ENCODE peak calls at places on chromosomes 4 and X, in ten cellular contexts. F is left lung, U is HFFc6, H is cardiac muscle cell, G is heart left ventricle, B is IMR-90, E is transverse colon, C is AG10803, V is neural progenitor cell, X is BJ. M is an unnamed sample.

GRCh38 chrX:9865804-9866471 is 79.7 kb downstream of the SHROOM2 start:
- DNase-seq in F (no peak), U (no peak), H (no peak), G (no peak), B (peak), E (no peak), C (no peak), V (no peak), X (no peak), M (no peak)

GRCh38 chr4:139454111-139454600 is at the start of gene RAB33B:
- DNase-seq in F (no peak), U (no peak), H (peak), G (no peak), B (peak), E (no peak), C (peak), V (peak), X (no peak), M (no peak)

GRCh38 chrX:64894454-64895038 is 81.7 kb downstream of the ZC4H2 start:
- DNase-seq in F (no peak), U (no peak), H (no peak), G (peak), B (peak), E (peak), C (no peak), V (peak), X (no peak), M (peak)

GRCh38 chr4:138938371-138938699 is 77.2 kb upstream of the NOCT start:
- DNase-seq in F (no peak), U (peak), H (peak), G (no peak), B (peak), E (no peak), C (peak), V (peak), X (no peak), M (no peak)

GRCh38 chr4:16253127-16253960 is 27.1 kb upstream of the TAPT1 start:
- DNase-seq in F (no peak), U (peak), H (peak), G (no peak), B (peak), E (no peak), C (peak), V (no peak), X (peak), M (no peak)

GRCh38 chr4:22551550-22551949 is 35.7 kb upstream of the ADGRA3 start:
- DNase-seq in F (no peak), U (no peak), H (peak), G (no peak), B (no peak), E (no peak), C (no peak), V (no peak), X (no peak), M (no peak)

GRCh38 chrX:11770320-11770719 is 12.3 kb downstream of the MSL3 start:
- DNase-seq in F (peak), U (peak), H (peak), G (no peak), B (peak), E (peak), C (peak), V (peak), X (no peak), M (peak)

GRCh38 chrX:6761251-6761650 is 226.3 kb upstream of the VCX3A start:
- DNase-seq in F (no peak), U (no peak), H (no peak), G (no peak), B (no peak), E (no peak), C (no peak), V (no peak), X (no peak), M (no peak)

GRCh38 chrX:119502727-119503483 is 34.7 kb downstream of the SLC25A5 start:
- DNase-seq in F (peak), U (peak), H (peak), G (no peak), B (peak), E (peak), C (peak), V (no peak), X (no peak), M (no peak)

GRCh38 chr4:141971854-141972253 is 335.5 kb downstream of the IL15 start:
- DNase-seq in F (no peak), U (no peak), H (no peak), G (no peak), B (no peak), E (no peak), C (no peak), V (no peak), X (no peak), M (no peak)

GRCh38 chr4:6019316-6020263 is 1.4 kb upstream of the C4orf50 start:
- DNase-seq in F (no peak), U (peak), H (peak), G (no peak), B (peak), E (peak), C (peak), V (peak), X (no peak), M (peak)

GRCh38 chr4:124710911-124711310 is 1.6 kb downstream of the ANKRD50 start:
- DNase-seq in F (no peak), U (no peak), H (peak), G (peak), B (no peak), E (no peak), C (peak), V (no peak), X (no peak), M (peak)

GRCh38 chrX:113868169-113868568 is 715.7 kb upstream of the HTR2C start:
- DNase-seq in F (no peak), U (no peak), H (peak), G (no peak), B (no peak), E (no peak), C (no peak), V (no peak), X (no peak), M (no peak)

GRCh38 chr4:36712013-36712412 is 430.6 kb downstream of the DTHD1 start:
- DNase-seq in F (no peak), U (no peak), H (peak), G (no peak), B (no peak), E (no peak), C (no peak), V (no peak), X (no peak), M (no peak)

GRCh38 chr4:1521821-1522361 is 115.6 kb upstream of the NKX1-1 start:
- DNase-seq in F (no peak), U (no peak), H (no peak), G (no peak), B (no peak), E (no peak), C (no peak), V (no peak), X (no peak), M (no peak)

GRCh38 chr4:20431422-20432014 is 179.8 kb downstream of the SLIT2 start:
- DNase-seq in F (no peak), U (no peak), H (peak), G (no peak), B (no peak), E (no peak), C (no peak), V (peak), X (no peak), M (peak)

GRCh38 chrX:104420907-104421306 is 145.1 kb upstream of the IL1RAPL2 start:
- DNase-seq in F (no peak), U (no peak), H (no peak), G (no peak), B (no peak), E (peak), C (no peak), V (no peak), X (no peak), M (no peak)

GRCh38 chr4:159012381-159012780 is 90.5 kb upstream of the RAPGEF2 start:
- DNase-seq in F (no peak), U (peak), H (peak), G (no peak), B (peak), E (no peak), C (peak), V (no peak), X (peak), M (no peak)

GRCh38 chr4:151408630-151409469 is at the start of gene FHIP1A:
- DNase-seq in F (peak), U (peak), H (peak), G (peak), B (peak), E (peak), C (peak), V (peak), X (peak), M (peak)

GRCh38 chrX:103664363-103664762 is 22.1 kb downstream of the MORF4L2 start:
- DNase-seq in F (no peak), U (no peak), H (no peak), G (no peak), B (no peak), E (no peak), C (no peak), V (peak), X (no peak), M (no peak)

GRCh38 chrX:153564047-153564606 is 34.8 kb downstream of the CCNQ start:
- DNase-seq in F (no peak), U (no peak), H (peak), G (peak), B (no peak), E (no peak), C (no peak), V (no peak), X (no peak), M (no peak)

GRCh38 chr4:139330283-139330682 is 28.0 kb upstream of the NDUFC1 start:
- DNase-seq in F (no peak), U (no peak), H (no peak), G (no peak), B (no peak), E (no peak), C (no peak), V (no peak), X (no peak), M (no peak)

GRCh38 chr4:128517096-128517738 is 229.6 kb upstream of the PGRMC2 start:
- DNase-seq in F (no peak), U (peak), H (peak), G (no peak), B (peak), E (no peak), C (peak), V (no peak), X (no peak), M (no peak)

GRCh38 chrX:31212856-31213748 is 141.3 kb upstream of the FTHL17 start:
- DNase-seq in F (no peak), U (no peak), H (no peak), G (no peak), B (no peak), E (no peak), C (no peak), V (no peak), X (no peak), M (no peak)

DNA sequence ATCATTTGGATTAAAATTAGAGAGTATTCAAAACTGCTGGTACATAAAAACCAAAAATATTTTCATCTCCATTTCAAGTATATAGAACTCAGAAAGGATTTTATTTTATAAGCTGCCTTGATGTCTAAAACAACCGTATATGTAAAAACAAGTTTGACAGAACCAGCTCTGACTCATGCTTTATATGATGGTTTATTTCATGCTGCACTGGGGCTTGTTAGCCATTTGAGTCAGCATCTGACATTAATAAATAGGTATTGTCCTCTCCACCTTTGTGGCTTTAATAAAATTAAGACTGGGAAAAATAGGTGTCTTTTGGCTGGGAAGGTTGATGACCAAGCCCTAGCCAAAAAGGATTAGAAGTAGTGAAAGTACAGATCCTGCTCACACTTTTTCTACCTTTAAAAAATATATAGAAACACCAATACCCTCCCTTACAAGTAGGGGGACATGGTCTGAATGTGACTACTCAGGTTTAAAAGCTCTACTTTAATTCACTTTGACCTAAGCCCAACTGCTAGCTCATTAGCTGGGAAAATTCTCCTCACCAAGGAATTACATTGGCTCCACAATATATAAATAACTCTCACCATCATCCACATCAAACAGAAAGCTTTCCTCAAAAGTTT is 228.1 kb downstream of the ADAMTS3 start:
- DNase-seq in F (no peak), U (no peak), H (no peak), G (no peak), B (peak), E (no peak), C (no peak), V (no peak), X (no peak), M (no peak)
- TF ChIP-seq CTCF in F (no peak), U (peak), H (no peak), G (no peak), B (no peak), E (no peak), C (no peak), V (peak), X (no peak), M (no peak)

DNA sequence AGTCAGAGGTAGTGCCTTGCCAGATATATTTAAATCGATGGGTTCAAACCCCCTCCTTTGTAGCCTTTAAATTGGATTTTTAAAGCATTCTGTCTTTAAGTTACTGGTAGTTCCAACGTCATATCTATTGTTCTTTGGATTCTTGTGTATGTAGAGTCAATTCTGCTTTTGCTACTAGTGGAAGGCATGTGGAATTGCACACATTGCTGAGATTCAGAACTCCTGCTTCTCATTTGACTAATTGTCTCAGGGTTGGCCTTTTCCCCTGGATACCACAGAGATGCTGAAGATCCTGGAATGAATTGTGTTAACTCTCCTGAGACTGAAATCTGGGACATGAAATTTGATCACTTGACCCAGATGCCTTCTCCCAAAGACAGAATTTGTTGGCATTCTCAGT is 328.3 kb upstream of the RPS6KA3 start:
- DNase-seq in F (no peak), U (no peak), H (peak), G (no peak), B (no peak), E (no peak), C (peak), V (peak), X (no peak), M (no peak)
- TF ChIP-seq CTCF in F (no peak), U (peak), H (peak), G (no peak), B (peak), E (no peak), C (peak), V (peak), X (no peak), M (no peak)

GRCh38 chr4:135368826-135369225 is 1167.2 kb upstream of the PABPC4L start:
- DNase-seq in F (no peak), U (peak), H (no peak), G (no peak), B (peak), E (no peak), C (no peak), V (no peak), X (peak), M (no peak)

GRCh38 chr4:135372131-135372530 is 1170.5 kb upstream of the PABPC4L start:
- DNase-seq in F (no peak), U (no peak), H (no peak), G (no peak), B (no peak), E (no peak), C (no peak), V (no peak), X (no peak), M (no peak)

GRCh38 chr4:135371137-135371536 is 1169.5 kb upstream of the PABPC4L start:
- DNase-seq in F (no peak), U (no peak), H (no peak), G (no peak), B (no peak), E (no peak), C (no peak), V (no peak), X (no peak), M (peak)
- TF ChIP-seq CTCF in F (no peak), U (peak), H (no peak), G (no peak), B (no peak), E (no peak), C (no peak), V (peak), X (no peak), M (no peak)

GRCh38 chr4:100062921-100063320 is 112.8 kb upstream of the H2AZ1 start:
- DNase-seq in F (no peak), U (peak), H (no peak), G (no peak), B (peak), E (no peak), C (no peak), V (no peak), X (no peak), M (no peak)

GRCh38 chr4:100061835-100062234 is 111.8 kb upstream of the H2AZ1 start:
- DNase-seq in F (no peak), U (peak), H (peak), G (no peak), B (peak), E (no peak), C (no peak), V (no peak), X (no peak), M (no peak)

GRCh38 chr4:100060765-100061416 is 110.8 kb upstream of the H2AZ1 start:
- DNase-seq in F (no peak), U (no peak), H (no peak), G (no peak), B (no peak), E (no peak), C (no peak), V (no peak), X (no peak), M (no peak)

GRCh38 chr4:100059467-100059866 is 109.4 kb upstream of the H2AZ1 start:
- DNase-seq in F (no peak), U (no peak), H (no peak), G (no peak), B (no peak), E (no peak), C (no peak), V (no peak), X (no peak), M (no peak)

GRCh38 chr4:100063355-100063754 is 113.3 kb upstream of the H2AZ1 start:
- DNase-seq in F (no peak), U (no peak), H (no peak), G (no peak), B (peak), E (no peak), C (no peak), V (no peak), X (no peak), M (no peak)
- TF ChIP-seq CTCF in F (no peak), U (peak), H (no peak), G (no peak), B (peak), E (no peak), C (no peak), V (no peak), X (peak), M (no peak)

GRCh38 chr4:8275511-8275910 is 6.0 kb downstream of the HTRA3 start:
- DNase-seq in F (no peak), U (no peak), H (no peak), G (peak), B (no peak), E (no peak), C (no peak), V (no peak), X (no peak), M (no peak)

GRCh38 chr4:8278009-8278395 is 8.4 kb downstream of the HTRA3 start:
- DNase-seq in F (no peak), U (no peak), H (peak), G (peak), B (peak), E (no peak), C (peak), V (no peak), X (no peak), M (no peak)

GRCh38 chr4:8278421-8279287 is 9.1 kb downstream of the HTRA3 start:
- DNase-seq in F (peak), U (peak), H (peak), G (peak), B (peak), E (no peak), C (peak), V (no peak), X (peak), M (no peak)

GRCh38 chr4:8276358-8277240 is 7.0 kb downstream of the HTRA3 start:
- DNase-seq in F (no peak), U (no peak), H (peak), G (peak), B (peak), E (no peak), C (peak), V (no peak), X (no peak), M (no peak)

GRCh38 chr4:8277356-8278008 is 7.9 kb downstream of the HTRA3 start:
- DNase-seq in F (no peak), U (no peak), H (no peak), G (peak), B (no peak), E (no peak), C (no peak), V (no peak), X (no peak), M (no peak)
- TF ChIP-seq CTCF in F (no peak), U (peak), H (no peak), G (no peak), B (no peak), E (no peak), C (no peak), V (no peak), X (no peak), M (no peak)

DNA sequence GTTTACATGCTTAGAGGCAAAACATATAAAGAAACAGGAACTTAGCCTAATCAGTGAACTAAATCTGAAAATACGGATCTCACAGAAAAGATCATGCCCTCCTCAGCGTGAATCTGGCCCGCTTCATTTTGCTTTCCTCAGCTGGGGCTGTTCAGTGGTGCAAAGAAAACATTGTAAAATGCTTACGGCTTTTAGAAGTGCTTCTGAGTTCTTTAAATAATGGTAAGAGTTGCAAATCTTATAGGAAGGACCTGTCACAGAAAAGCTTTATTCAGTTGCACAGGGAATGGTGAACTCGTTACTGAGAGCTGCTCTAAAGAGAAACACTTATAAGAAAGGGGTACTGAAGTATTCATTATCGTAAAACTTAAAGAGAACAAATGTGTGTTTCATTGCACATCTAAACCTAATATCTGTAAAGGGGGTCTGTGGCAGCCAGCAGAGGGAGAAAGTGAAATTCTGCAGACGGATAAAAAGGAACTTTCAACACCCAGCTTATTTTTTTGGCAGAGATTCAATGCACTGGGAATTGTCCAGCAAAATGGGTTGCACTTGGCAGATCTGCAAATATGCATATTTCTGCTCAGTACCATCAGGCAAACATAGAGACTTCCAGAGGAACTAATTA is 139.2 kb upstream of the ANK2 start:
- DNase-seq in F (no peak), U (peak), H (peak), G (no peak), B (peak), E (no peak), C (peak), V (peak), X (no peak), M (no peak)
- TF ChIP-seq CTCF in F (no peak), U (no peak), H (peak), G (no peak), B (no peak), E (no peak), C (peak), V (no peak), X (peak), M (no peak)

GRCh38 chr4:105909699-105910340 is 14.5 kb downstream of the NPNT start:
- DNase-seq in F (no peak), U (no peak), H (no peak), G (no peak), B (peak), E (peak), C (no peak), V (no peak), X (no peak), M (no peak)
- TF ChIP-seq CTCF in F (no peak), U (no peak), H (no peak), G (no peak), B (no peak), E (no peak), C (no peak), V (no peak), X (no peak), M (no peak)

DNA sequence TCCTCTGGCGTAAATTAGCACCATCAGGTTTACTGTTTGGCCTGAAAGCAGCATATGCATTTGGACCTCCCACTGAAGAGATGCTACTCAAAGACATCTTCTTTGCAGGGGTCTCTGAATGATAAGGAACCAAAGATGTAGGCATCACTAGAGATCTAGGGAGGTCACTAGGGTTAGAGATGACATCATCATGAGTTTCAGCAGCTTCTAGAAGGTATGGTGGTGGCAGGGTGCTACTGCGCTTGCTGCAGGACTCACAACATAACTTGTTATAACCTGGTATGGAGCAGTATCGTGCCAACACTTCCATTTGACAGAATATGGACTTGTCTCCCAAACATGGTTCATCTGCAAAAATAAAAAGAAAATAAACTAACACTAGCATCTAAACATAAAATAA is 251.6 kb downstream of the NPFFR2 start:
- DNase-seq in F (no peak), U (no peak), H (no peak), G (no peak), B (no peak), E (no peak), C (no peak), V (no peak), X (no peak), M (no peak)
- TF ChIP-seq CTCF in F (no peak), U (peak), H (no peak), G (no peak), B (no peak), E (no peak), C (no peak), V (no peak), X (no peak), M (no peak)